ENCODE peak calls at places on chromosome 21, in ten cellular contexts. One of them, this sample, is unnamed.

GRCh38 chr21:44927587-44928461 is 7.1 kb upstream of the ITGB2 start:
- DNase-seq in activated T-cell treated with anti-CD3 and anti-CD28 coated beads for 24 hours: peak; percentile 84
- DNase-seq in activated CD4-positive, alpha-beta T cell treated with anti-CD3 and anti-CD28 coated beads, Interleukin-2, amount 10 ng/mL, durations not matched to agents 7 days and 5 days: peak; percentile 91
- DNase-seq in adrenal gland: no peak
- DNase-seq in colonic mucosa: peak; percentile 42
- DNase-seq in HCT116: no peak
- DNase-seq in OCI-LY7: peak; percentile 73
- DNase-seq in iris pigment epithelial cell: peak; percentile 59
- DNase-seq in AG04449: no peak
- DNase-seq in ureter: no peak
- DNase-seq in this sample: no peak

GRCh38 chr21:38095220-38095619 is 161.6 kb upstream of the KCNJ15 start:
- DNase-seq in AG04449: no peak
- DNase-seq in OCI-LY7: no peak
- DNase-seq in activated T-cell treated with anti-CD3 and anti-CD28 coated beads for 24 hours: no peak
- DNase-seq in adrenal gland: no peak
- DNase-seq in colonic mucosa: no peak
- DNase-seq in HCT116: no peak
- DNase-seq in ureter: no peak
- DNase-seq in iris pigment epithelial cell: peak; percentile 12
- DNase-seq in activated CD4-positive, alpha-beta T cell treated with anti-CD3 and anti-CD28 coated beads, Interleukin-2, amount 10 ng/mL, durations not matched to agents 7 days and 5 days: no peak
- DNase-seq in this sample: no peak

GRCh38 chr21:41521489-41522027 is 13.6 kb upstream of the TMPRSS2 start:
- DNase-seq in adrenal gland: no peak
- DNase-seq in OCI-LY7: no peak
- DNase-seq in iris pigment epithelial cell: no peak
- DNase-seq in HCT116: no peak
- DNase-seq in activated T-cell treated with anti-CD3 and anti-CD28 coated beads for 24 hours: no peak
- DNase-seq in colonic mucosa: peak; percentile 73
- DNase-seq in AG04449: no peak
- DNase-seq in activated CD4-positive, alpha-beta T cell treated with anti-CD3 and anti-CD28 coated beads, Interleukin-2, amount 10 ng/mL, durations not matched to agents 7 days and 5 days: no peak
- DNase-seq in ureter: no peak
- DNase-seq in this sample: no peak

GRCh38 chr21:14361958-14362357 is 21.0 kb downstream of the HSPA13 start:
- DNase-seq in activated CD4-positive, alpha-beta T cell treated with anti-CD3 and anti-CD28 coated beads, Interleukin-2, amount 10 ng/mL, durations not matched to agents 7 days and 5 days: no peak
- DNase-seq in HCT116: no peak
- DNase-seq in colonic mucosa: no peak
- DNase-seq in adrenal gland: no peak
- DNase-seq in activated T-cell treated with anti-CD3 and anti-CD28 coated beads for 24 hours: no peak
- DNase-seq in iris pigment epithelial cell: peak; percentile 58
- DNase-seq in OCI-LY7: no peak
- DNase-seq in AG04449: no peak
- DNase-seq in ureter: no peak
- DNase-seq in this sample: no peak

GRCh38 chr21:43287111-43287973 is 118.5 kb downstream of the CRYAA start:
- DNase-seq in colonic mucosa: no peak
- DNase-seq in ureter: peak; percentile 72
- DNase-seq in adrenal gland: no peak
- DNase-seq in OCI-LY7: no peak
- DNase-seq in activated T-cell treated with anti-CD3 and anti-CD28 coated beads for 24 hours: no peak
- DNase-seq in AG04449: no peak
- DNase-seq in HCT116: no peak
- DNase-seq in iris pigment epithelial cell: no peak
- DNase-seq in activated CD4-positive, alpha-beta T cell treated with anti-CD3 and anti-CD28 coated beads, Interleukin-2, amount 10 ng/mL, durations not matched to agents 7 days and 5 days: peak; percentile 28
- DNase-seq in this sample: no peak

GRCh38 chr21:45580576-45581321 is 38.5 kb upstream of the SLC19A1 start:
- DNase-seq in colonic mucosa: peak; percentile 6
- DNase-seq in activated CD4-positive, alpha-beta T cell treated with anti-CD3 and anti-CD28 coated beads, Interleukin-2, amount 10 ng/mL, durations not matched to agents 7 days and 5 days: no peak
- DNase-seq in ureter: peak; percentile 19
- DNase-seq in iris pigment epithelial cell: no peak
- DNase-seq in HCT116: no peak
- DNase-seq in OCI-LY7: no peak
- DNase-seq in AG04449: no peak
- DNase-seq in adrenal gland: no peak
- DNase-seq in activated T-cell treated with anti-CD3 and anti-CD28 coated beads for 24 hours: no peak
- DNase-seq in this sample: no peak

GRCh38 chr21:46605759-46606426 is 1.0 kb upstream of the S100B start:
- DNase-seq in activated CD4-positive, alpha-beta T cell treated with anti-CD3 and anti-CD28 coated beads, Interleukin-2, amount 10 ng/mL, durations not matched to agents 7 days and 5 days: peak; percentile 74
- DNase-seq in ureter: no peak
- DNase-seq in iris pigment epithelial cell: no peak
- DNase-seq in AG04449: no peak
- DNase-seq in activated T-cell treated with anti-CD3 and anti-CD28 coated beads for 24 hours: no peak
- DNase-seq in colonic mucosa: no peak
- DNase-seq in adrenal gland: peak; percentile 51
- DNase-seq in HCT116: no peak
- DNase-seq in OCI-LY7: peak; percentile 8
- DNase-seq in this sample: no peak

GRCh38 chr21:46538851-46539666 is 65.8 kb downstream of the S100B start:
- DNase-seq in AG04449: no peak
- DNase-seq in ureter: no peak
- DNase-seq in activated CD4-positive, alpha-beta T cell treated with anti-CD3 and anti-CD28 coated beads, Interleukin-2, amount 10 ng/mL, durations not matched to agents 7 days and 5 days: no peak
- DNase-seq in HCT116: no peak
- DNase-seq in iris pigment epithelial cell: no peak
- DNase-seq in adrenal gland: no peak
- DNase-seq in OCI-LY7: no peak
- DNase-seq in activated T-cell treated with anti-CD3 and anti-CD28 coated beads for 24 hours: no peak
- DNase-seq in colonic mucosa: no peak
- DNase-seq in this sample: no peak

GRCh38 chr21:44885615-44886014 is 12.1 kb upstream of the PTTG1IP start:
- DNase-seq in ureter: no peak
- DNase-seq in iris pigment epithelial cell: no peak
- DNase-seq in activated CD4-positive, alpha-beta T cell treated with anti-CD3 and anti-CD28 coated beads, Interleukin-2, amount 10 ng/mL, durations not matched to agents 7 days and 5 days: no peak
- DNase-seq in colonic mucosa: no peak
- DNase-seq in HCT116: no peak
- DNase-seq in AG04449: no peak
- DNase-seq in activated T-cell treated with anti-CD3 and anti-CD28 coated beads for 24 hours: no peak
- DNase-seq in OCI-LY7: no peak
- DNase-seq in adrenal gland: no peak
- DNase-seq in this sample: no peak

GRCh38 chr21:37380349-37381323 is 14.1 kb downstream of the DYRK1A start:
- DNase-seq in adrenal gland: peak; percentile 47
- DNase-seq in colonic mucosa: peak; percentile 34
- DNase-seq in activated CD4-positive, alpha-beta T cell treated with anti-CD3 and anti-CD28 coated beads, Interleukin-2, amount 10 ng/mL, durations not matched to agents 7 days and 5 days: no peak
- DNase-seq in HCT116: no peak
- DNase-seq in activated T-cell treated with anti-CD3 and anti-CD28 coated beads for 24 hours: no peak
- DNase-seq in AG04449: no peak
- DNase-seq in iris pigment epithelial cell: no peak
- DNase-seq in OCI-LY7: no peak
- DNase-seq in ureter: no peak
- DNase-seq in this sample: no peak

GRCh38 chr21:34365794-34366193 is 2.0 kb downstream of the KCNE2 start:
- DNase-seq in activated T-cell treated with anti-CD3 and anti-CD28 coated beads for 24 hours: no peak
- DNase-seq in OCI-LY7: no peak
- DNase-seq in activated CD4-positive, alpha-beta T cell treated with anti-CD3 and anti-CD28 coated beads, Interleukin-2, amount 10 ng/mL, durations not matched to agents 7 days and 5 days: no peak
- DNase-seq in AG04449: no peak
- DNase-seq in colonic mucosa: peak; percentile 6
- DNase-seq in adrenal gland: peak; percentile 0
- DNase-seq in ureter: no peak
- DNase-seq in HCT116: no peak
- DNase-seq in iris pigment epithelial cell: no peak
- DNase-seq in this sample: peak; percentile 38

GRCh38 chr21:33642896-33643657 is 776 bp downstream of the ITSN1 start:
- DNase-seq in OCI-LY7: peak; percentile 19
- DNase-seq in ureter: no peak
- DNase-seq in AG04449: no peak
- DNase-seq in iris pigment epithelial cell: no peak
- DNase-seq in HCT116: no peak
- DNase-seq in colonic mucosa: peak; percentile 49
- DNase-seq in adrenal gland: peak; percentile 39
- DNase-seq in activated T-cell treated with anti-CD3 and anti-CD28 coated beads for 24 hours: no peak
- DNase-seq in activated CD4-positive, alpha-beta T cell treated with anti-CD3 and anti-CD28 coated beads, Interleukin-2, amount 10 ng/mL, durations not matched to agents 7 days and 5 days: no peak
- DNase-seq in this sample: no peak

GRCh38 chr21:44650265-44650972 is 4.0 kb downstream of the KRTAP12-4 start:
- DNase-seq in adrenal gland: no peak
- DNase-seq in ureter: no peak
- DNase-seq in HCT116: no peak
- DNase-seq in colonic mucosa: no peak
- DNase-seq in iris pigment epithelial cell: no peak
- DNase-seq in activated T-cell treated with anti-CD3 and anti-CD28 coated beads for 24 hours: no peak
- DNase-seq in OCI-LY7: no peak
- DNase-seq in AG04449: no peak
- DNase-seq in activated CD4-positive, alpha-beta T cell treated with anti-CD3 and anti-CD28 coated beads, Interleukin-2, amount 10 ng/mL, durations not matched to agents 7 days and 5 days: no peak
- DNase-seq in this sample: no peak

GRCh38 chr21:45163413-45164123 is 89.2 kb downstream of the ADARB1 start:
- DNase-seq in activated CD4-positive, alpha-beta T cell treated with anti-CD3 and anti-CD28 coated beads, Interleukin-2, amount 10 ng/mL, durations not matched to agents 7 days and 5 days: no peak
- DNase-seq in adrenal gland: no peak
- DNase-seq in ureter: no peak
- DNase-seq in activated T-cell treated with anti-CD3 and anti-CD28 coated beads for 24 hours: no peak
- DNase-seq in OCI-LY7: no peak
- DNase-seq in HCT116: no peak
- DNase-seq in AG04449: no peak
- DNase-seq in colonic mucosa: no peak
- DNase-seq in iris pigment epithelial cell: no peak
- DNase-seq in this sample: no peak

GRCh38 chr21:24583473-24583872 is 1023.8 kb downstream of the MRPL39 start:
- DNase-seq in activated CD4-positive, alpha-beta T cell treated with anti-CD3 and anti-CD28 coated beads, Interleukin-2, amount 10 ng/mL, durations not matched to agents 7 days and 5 days: no peak
- DNase-seq in OCI-LY7: no peak
- DNase-seq in ureter: no peak
- DNase-seq in AG04449: no peak
- DNase-seq in adrenal gland: no peak
- DNase-seq in activated T-cell treated with anti-CD3 and anti-CD28 coated beads for 24 hours: no peak
- DNase-seq in HCT116: no peak
- DNase-seq in colonic mucosa: no peak
- DNase-seq in iris pigment epithelial cell: no peak
- DNase-seq in this sample: no peak